ENCODE peak calls at places on chromosome 1, in five cellular contexts. One of them, this sample, is unnamed.

GRCh38 chr1:5225687-5226389 is 571.4 kb downstream of the AJAP1 start:
- DNase-seq in NCI-H2171 treated with DMSO at 0.1 percent for 48 hours: no peak
- DNase-seq in uterus: no peak
- DNase-seq in skeletal muscle cell: no peak
- DNase-seq in NCI-H2227 treated with DMSO at 0.1 percent for 48 hours: no peak
- DNase-seq in this sample: no peak

GRCh38 chr1:41476807-41477361 is 7.6 kb downstream of the EDN2 start:
- DNase-seq in NCI-H2171 treated with DMSO at 0.1 percent for 48 hours: no peak
- DNase-seq in uterus: peak; percentile 29
- DNase-seq in skeletal muscle cell: no peak
- DNase-seq in NCI-H2227 treated with DMSO at 0.1 percent for 48 hours: no peak
- DNase-seq in this sample: no peak

GRCh38 chr1:175824079-175824478 is 80.7 kb upstream of the TNR start:
- DNase-seq in NCI-H2171 treated with DMSO at 0.1 percent for 48 hours: no peak
- DNase-seq in uterus: no peak
- DNase-seq in skeletal muscle cell: no peak
- DNase-seq in NCI-H2227 treated with DMSO at 0.1 percent for 48 hours: no peak
- DNase-seq in this sample: no peak

GRCh38 chr1:54738244-54738643 is 22.6 kb downstream of the TTC4 start:
- DNase-seq in NCI-H2171 treated with DMSO at 0.1 percent for 48 hours: no peak
- DNase-seq in uterus: no peak
- DNase-seq in skeletal muscle cell: no peak
- DNase-seq in NCI-H2227 treated with DMSO at 0.1 percent for 48 hours: no peak
- DNase-seq in this sample: no peak

GRCh38 chr1:67414574-67414973 is 15.6 kb downstream of the SERBP1 start:
- DNase-seq in NCI-H2171 treated with DMSO at 0.1 percent for 48 hours: no peak
- DNase-seq in uterus: no peak
- DNase-seq in skeletal muscle cell: no peak
- DNase-seq in NCI-H2227 treated with DMSO at 0.1 percent for 48 hours: no peak
- DNase-seq in this sample: no peak

GRCh38 chr1:22749503-22749902 is 38.9 kb downstream of the EPHB2 start:
- DNase-seq in NCI-H2171 treated with DMSO at 0.1 percent for 48 hours: no peak
- DNase-seq in uterus: no peak
- DNase-seq in skeletal muscle cell: no peak
- DNase-seq in NCI-H2227 treated with DMSO at 0.1 percent for 48 hours: no peak
- DNase-seq in this sample: no peak

GRCh38 chr1:25615172-25615541 is 1.4 kb upstream of the MAN1C1 start:
- DNase-seq in NCI-H2171 treated with DMSO at 0.1 percent for 48 hours: no peak
- DNase-seq in uterus: no peak
- DNase-seq in skeletal muscle cell: no peak
- DNase-seq in NCI-H2227 treated with DMSO at 0.1 percent for 48 hours: no peak
- DNase-seq in this sample: no peak

GRCh38 chr1:225744745-225745144 is 32.9 kb upstream of the SRP9 start:
- DNase-seq in NCI-H2171 treated with DMSO at 0.1 percent for 48 hours: no peak
- DNase-seq in uterus: no peak
- DNase-seq in skeletal muscle cell: no peak
- DNase-seq in NCI-H2227 treated with DMSO at 0.1 percent for 48 hours: no peak
- DNase-seq in this sample: no peak

GRCh38 chr1:117631361-117631760 is 25.5 kb downstream of the TENT5C start:
- DNase-seq in NCI-H2171 treated with DMSO at 0.1 percent for 48 hours: no peak
- DNase-seq in uterus: no peak
- DNase-seq in skeletal muscle cell: no peak
- DNase-seq in NCI-H2227 treated with DMSO at 0.1 percent for 48 hours: no peak
- DNase-seq in this sample: no peak

GRCh38 chr1:19308509-19308907 is 3.4 kb downstream of the AKR7A2 start:
- DNase-seq in NCI-H2171 treated with DMSO at 0.1 percent for 48 hours: no peak
- DNase-seq in uterus: no peak
- DNase-seq in skeletal muscle cell: no peak
- DNase-seq in NCI-H2227 treated with DMSO at 0.1 percent for 48 hours: no peak
- DNase-seq in this sample: peak; percentile 3

GRCh38 chr1:72357411-72357810 is 75.1 kb upstream of the NEGR1 start:
- DNase-seq in NCI-H2171 treated with DMSO at 0.1 percent for 48 hours: no peak
- DNase-seq in uterus: no peak
- DNase-seq in skeletal muscle cell: peak; percentile 70
- DNase-seq in NCI-H2227 treated with DMSO at 0.1 percent for 48 hours: no peak
- DNase-seq in this sample: no peak

GRCh38 chr1:53460666-53461328 is 1.6 kb downstream of the DMRTB1 start:
- DNase-seq in NCI-H2171 treated with DMSO at 0.1 percent for 48 hours: no peak
- DNase-seq in uterus: no peak
- DNase-seq in skeletal muscle cell: no peak
- DNase-seq in NCI-H2227 treated with DMSO at 0.1 percent for 48 hours: no peak
- DNase-seq in this sample: no peak

GRCh38 chr1:214124915-214125314 is 137.1 kb downstream of the PROX1 start:
- DNase-seq in NCI-H2171 treated with DMSO at 0.1 percent for 48 hours: no peak
- DNase-seq in uterus: no peak
- DNase-seq in skeletal muscle cell: no peak
- DNase-seq in NCI-H2227 treated with DMSO at 0.1 percent for 48 hours: peak; percentile 27
- DNase-seq in this sample: no peak

GRCh38 chr1:157410457-157410856 is 141.9 kb downstream of the FCRL5 start:
- DNase-seq in NCI-H2171 treated with DMSO at 0.1 percent for 48 hours: no peak
- DNase-seq in uterus: no peak
- DNase-seq in skeletal muscle cell: no peak
- DNase-seq in NCI-H2227 treated with DMSO at 0.1 percent for 48 hours: no peak
- DNase-seq in this sample: no peak

GRCh38 chr1:201476670-201477344 is 7.8 kb upstream of the PHLDA3 start:
- DNase-seq in NCI-H2171 treated with DMSO at 0.1 percent for 48 hours: no peak
- DNase-seq in uterus: peak; percentile 70
- DNase-seq in skeletal muscle cell: no peak
- DNase-seq in NCI-H2227 treated with DMSO at 0.1 percent for 48 hours: no peak
- DNase-seq in this sample: no peak

GRCh38 chr1:119774746-119775495 is 6.2 kb upstream of the HMGCS2 start:
- DNase-seq in NCI-H2171 treated with DMSO at 0.1 percent for 48 hours: no peak
- DNase-seq in uterus: no peak
- DNase-seq in skeletal muscle cell: no peak
- DNase-seq in NCI-H2227 treated with DMSO at 0.1 percent for 48 hours: no peak
- DNase-seq in this sample: no peak

GRCh38 chr1:171727778-171728177 is 14.1 kb downstream of the VAMP4 start:
- DNase-seq in NCI-H2171 treated with DMSO at 0.1 percent for 48 hours: peak; percentile 68
- DNase-seq in uterus: no peak
- DNase-seq in skeletal muscle cell: no peak
- DNase-seq in NCI-H2227 treated with DMSO at 0.1 percent for 48 hours: no peak
- DNase-seq in this sample: no peak

GRCh38 chr1:102919659-102920058 is 188.7 kb downstream of the COL11A1 start:
- DNase-seq in NCI-H2171 treated with DMSO at 0.1 percent for 48 hours: no peak
- DNase-seq in uterus: no peak
- DNase-seq in skeletal muscle cell: no peak
- DNase-seq in NCI-H2227 treated with DMSO at 0.1 percent for 48 hours: no peak
- DNase-seq in this sample: no peak

GRCh38 chr1:65605621-65606020 is 185.2 kb downstream of the LEPR start:
- DNase-seq in NCI-H2171 treated with DMSO at 0.1 percent for 48 hours: no peak
- DNase-seq in uterus: no peak
- DNase-seq in skeletal muscle cell: no peak
- DNase-seq in NCI-H2227 treated with DMSO at 0.1 percent for 48 hours: no peak
- DNase-seq in this sample: no peak

GRCh38 chr1:67688526-67689219 is 3.7 kb downstream of the GADD45A start:
- DNase-seq in NCI-H2171 treated with DMSO at 0.1 percent for 48 hours: peak; percentile 28
- DNase-seq in uterus: no peak
- DNase-seq in skeletal muscle cell: no peak
- DNase-seq in NCI-H2227 treated with DMSO at 0.1 percent for 48 hours: no peak
- DNase-seq in this sample: no peak

GRCh38 chr1:66711420-66711819 is 40.8 kb upstream of the DYNLT5 start:
- DNase-seq in NCI-H2171 treated with DMSO at 0.1 percent for 48 hours: no peak
- DNase-seq in uterus: no peak
- DNase-seq in skeletal muscle cell: no peak
- DNase-seq in NCI-H2227 treated with DMSO at 0.1 percent for 48 hours: peak; percentile 19
- DNase-seq in this sample: no peak

GRCh38 chr1:18575620-18576019 is 55.0 kb upstream of the PAX7 start:
- DNase-seq in NCI-H2171 treated with DMSO at 0.1 percent for 48 hours: peak; percentile 88
- DNase-seq in uterus: no peak
- DNase-seq in skeletal muscle cell: no peak
- DNase-seq in NCI-H2227 treated with DMSO at 0.1 percent for 48 hours: no peak
- DNase-seq in this sample: peak; percentile 77

GRCh38 chr1:154104433-154105082 is 50.3 kb downstream of the NUP210L start:
- DNase-seq in NCI-H2171 treated with DMSO at 0.1 percent for 48 hours: no peak
- DNase-seq in uterus: no peak
- DNase-seq in skeletal muscle cell: no peak
- DNase-seq in NCI-H2227 treated with DMSO at 0.1 percent for 48 hours: no peak
- DNase-seq in this sample: no peak

GRCh38 chr1:197471248-197472035 is 203.4 kb downstream of the CRB1 start:
- DNase-seq in NCI-H2171 treated with DMSO at 0.1 percent for 48 hours: peak; percentile 77
- DNase-seq in uterus: no peak
- DNase-seq in skeletal muscle cell: no peak
- DNase-seq in NCI-H2227 treated with DMSO at 0.1 percent for 48 hours: peak; percentile 41
- DNase-seq in this sample: no peak

GRCh38 chr1:61852693-61853060 is 110.4 kb downstream of the PATJ start:
- DNase-seq in NCI-H2171 treated with DMSO at 0.1 percent for 48 hours: no peak
- DNase-seq in uterus: no peak
- DNase-seq in skeletal muscle cell: no peak
- DNase-seq in NCI-H2227 treated with DMSO at 0.1 percent for 48 hours: no peak
- DNase-seq in this sample: no peak

GRCh38 chr1:61781151-61781550 is 38.9 kb downstream of the PATJ start:
- DNase-seq in NCI-H2171 treated with DMSO at 0.1 percent for 48 hours: no peak
- DNase-seq in uterus: no peak
- DNase-seq in skeletal muscle cell: no peak
- DNase-seq in NCI-H2227 treated with DMSO at 0.1 percent for 48 hours: no peak
- DNase-seq in this sample: no peak

GRCh38 chr1:205275133-205275532 is 46.4 kb downstream of the NUAK2 start:
- DNase-seq in NCI-H2171 treated with DMSO at 0.1 percent for 48 hours: peak; percentile 50
- DNase-seq in uterus: no peak
- DNase-seq in skeletal muscle cell: no peak
- DNase-seq in NCI-H2227 treated with DMSO at 0.1 percent for 48 hours: no peak
- DNase-seq in this sample: no peak

GRCh38 chr1:10295471-10296085 is 85.2 kb downstream of the KIF1B start:
- DNase-seq in NCI-H2171 treated with DMSO at 0.1 percent for 48 hours: no peak
- DNase-seq in uterus: no peak
- DNase-seq in skeletal muscle cell: no peak
- DNase-seq in NCI-H2227 treated with DMSO at 0.1 percent for 48 hours: no peak
- DNase-seq in this sample: no peak

GRCh38 chr1:93672069-93672468 is 9.6 kb downstream of the BCAR3 start:
- DNase-seq in NCI-H2171 treated with DMSO at 0.1 percent for 48 hours: no peak
- DNase-seq in uterus: peak; percentile 81
- DNase-seq in skeletal muscle cell: peak; percentile 80
- DNase-seq in NCI-H2227 treated with DMSO at 0.1 percent for 48 hours: no peak
- DNase-seq in this sample: no peak